ENCODE peak calls at places on chromosomes 7 and 10, in five cellular contexts. S is OCI-LY7, F is SK-N-SH, O is hepatocyte, V is GM23248. L is an unnamed sample.

GRCh38 chr10:47406870-47407648 is 23.0 kb upstream of the ZNF488 start:
- DNase-seq in V (peak; percentile 80), O (peak; percentile 89), F (no peak), S (no peak), L (no peak)

GRCh38 chr10:30445716-30446115 is 11.7 kb downstream of the MAP3K8 start:
- DNase-seq in O (no peak), F (no peak), S (no peak), V (peak; percentile 95), L (no peak)

GRCh38 chr10:30063098-30063497 is 3.7 kb upstream of the JCAD start:
- DNase-seq in F (no peak), O (no peak), V (peak; percentile 85), S (no peak), L (no peak)

GRCh38 chr10:128440513-128441160 is 314.4 kb upstream of the MKI67 start:
- DNase-seq in V (no peak), O (peak; percentile 69), F (no peak), S (no peak), L (peak; percentile 64)

GRCh38 chr10:88992945-88993537 is 2.4 kb downstream of the FAS start:
- DNase-seq in O (no peak), S (no peak), F (no peak), V (peak; percentile 64), L (no peak)

GRCh38 chr7:50274361-50274760 is 30.2 kb upstream of the IKZF1 start:
- DNase-seq in F (no peak), S (no peak), V (no peak), O (no peak), L (no peak)

GRCh38 chr10:78549536-78549935 is 515.9 kb downstream of the RPS24 start:
- DNase-seq in S (no peak), O (no peak), V (no peak), F (no peak), L (no peak)

GRCh38 chr10:129626801-129627434 is 159.9 kb downstream of the MGMT start:
- DNase-seq in O (no peak), S (no peak), V (no peak), F (no peak), L (no peak)

GRCh38 chr7:82705831-82706230 is 262.3 kb upstream of the CACNA2D1 start:
- DNase-seq in F (no peak), S (no peak), V (no peak), O (no peak), L (no peak)

GRCh38 chr10:13437026-13437555 is 89.0 kb upstream of the SEPHS1 start:
- DNase-seq in S (no peak), F (no peak), O (no peak), V (no peak), L (no peak)

GRCh38 chr7:98711945-98712344 is 94.9 kb downstream of the NPTX2 start:
- DNase-seq in O (no peak), V (no peak), S (no peak), F (no peak), L (no peak)

GRCh38 chr7:150788474-150789269 is 11.5 kb downstream of the TMEM176B start:
- DNase-seq in F (peak; percentile 62), O (no peak), V (peak; percentile 53), S (no peak), L (no peak)
- H2AFZ ChIP-seq in F (peak overlapping the region; percentile 58), O (no peak overlapping the region), V (no peak overlapping the region), S (no peak overlapping the region), L (no peak overlapping the region)

GRCh38 chr7:158351481-158351880 is 236.1 kb downstream of the PTPRN2 start:
- DNase-seq in V (no peak), F (no peak), S (no peak), O (no peak), L (no peak)

GRCh38 chr7:158354861-158355260 is 232.8 kb downstream of the PTPRN2 start:
- DNase-seq in F (no peak), O (no peak), V (no peak), S (no peak), L (no peak)

GRCh38 chr7:158355456-158356065 is 232.1 kb downstream of the PTPRN2 start:
- DNase-seq in F (no peak), O (no peak), V (peak; percentile 24), S (no peak), L (peak; percentile 51)

GRCh38 chr7:158356454-158356853 is 231.2 kb downstream of the PTPRN2 start:
- DNase-seq in V (no peak), S (no peak), O (no peak), F (no peak), L (no peak)

GRCh38 chr7:158353606-158354570 is 233.7 kb downstream of the PTPRN2 start:
- DNase-seq in F (peak; percentile 82), O (no peak), S (peak; percentile 30), V (peak; percentile 19), L (peak; percentile 71)
- H3K9me3 ChIP-seq in F (peaks cover 3% of the 10 kb centered on the region), O (no peaks in the 10 kb centered on the region), S (no peaks in the 10 kb centered on the region), V (no peaks in the 10 kb centered on the region), L (peaks cover 5% of the 10 kb centered on the region)

GRCh38 chr7:21367537-21367936 is 60.3 kb upstream of the SP4 start:
- DNase-seq in O (no peak), F (no peak), V (no peak), S (no peak), L (no peak)

GRCh38 chr7:21367081-21367480 is 60.8 kb upstream of the SP4 start:
- DNase-seq in F (no peak), S (no peak), V (no peak), O (peak; percentile 25), L (no peak)

GRCh38 chr7:21371371-21371770 is 56.5 kb upstream of the SP4 start:
- DNase-seq in S (no peak), F (no peak), V (no peak), O (no peak), L (peak; percentile 39)

GRCh38 chr7:21368317-21368716 is 59.6 kb upstream of the SP4 start:
- DNase-seq in S (no peak), F (no peak), V (no peak), O (no peak), L (no peak)

GRCh38 chr7:21370283-21370982 is 57.5 kb upstream of the SP4 start:
- DNase-seq in S (no peak), F (no peak), O (no peak), V (no peak), L (no peak)
- TF ChIP-seq EZH2phosphoT487 in S (no peak), F (no peak), O (no peak), V (no peak), L (no peak)

DNA sequence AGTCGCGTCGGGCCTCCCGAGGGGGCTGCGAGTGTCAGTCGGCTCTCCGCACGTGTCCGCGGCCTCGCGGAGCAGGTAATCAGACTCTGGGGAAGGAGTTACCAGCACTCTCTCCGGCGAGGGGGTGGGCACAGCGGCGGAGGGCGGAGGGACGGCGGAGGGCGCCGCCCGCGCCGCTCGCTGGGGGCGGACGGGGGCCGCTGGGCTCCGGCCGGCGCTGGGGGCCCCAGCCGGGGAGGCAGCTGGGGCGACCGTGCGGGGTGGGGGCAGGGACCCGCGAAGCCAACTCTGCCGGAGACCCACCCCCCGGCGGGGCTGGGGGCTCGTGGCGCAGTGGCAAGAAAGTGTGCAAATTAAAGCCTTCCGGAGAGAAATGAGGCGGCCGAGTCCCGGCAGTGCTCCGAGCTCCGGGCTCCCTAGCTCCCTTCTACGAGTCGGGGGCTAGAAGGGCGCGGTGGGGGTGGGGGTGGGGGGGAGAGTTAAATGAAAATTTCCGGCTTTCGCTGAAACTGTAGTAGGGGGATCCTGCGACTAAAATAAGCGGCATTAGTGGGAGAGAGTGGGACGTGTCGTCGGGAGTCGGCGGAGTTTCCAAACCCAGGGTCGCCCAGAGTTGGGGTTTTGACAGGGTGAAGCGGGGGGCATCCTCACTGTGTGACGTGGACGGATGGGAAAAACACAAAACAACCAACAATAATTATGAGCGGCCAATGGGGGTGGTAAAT is at the start of gene CDK6:
- DNase-seq in V (peak; percentile 87), F (peak; percentile 79), O (peak; percentile 85), S (peak; percentile 58), L (peak; percentile 72)
- H2AFZ ChIP-seq in V (peak within 1 kb of the TSS; percentile 77), F (peak within 1 kb of the TSS; percentile 77), O (peak within 1 kb of the TSS; percentile 76), S (peak within 1 kb of the TSS; percentile 57), L (peak within 1 kb of the TSS; percentile 45)

DNA sequence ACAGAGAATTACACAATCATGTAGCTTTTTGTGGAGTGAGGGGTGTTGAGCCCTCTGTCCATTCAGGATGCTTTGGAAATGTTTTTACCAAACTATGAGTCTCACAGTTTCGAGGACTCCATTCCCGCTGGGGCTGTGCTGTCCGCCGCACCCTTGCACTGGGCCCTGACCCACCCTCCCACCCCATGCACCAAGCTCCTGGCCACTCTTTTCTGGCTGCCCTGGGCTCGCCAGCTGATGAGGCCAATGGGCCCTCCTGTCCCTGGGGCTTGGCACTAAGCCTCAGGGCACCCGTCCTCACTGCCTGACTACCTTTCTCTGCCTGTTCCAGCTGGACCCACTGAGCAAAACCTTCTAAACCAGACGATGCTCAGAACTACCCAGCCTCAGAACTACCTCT is 332.1 kb downstream of the PTPRN2 start:
- DNase-seq in V (no peak), S (no peak), O (no peak), F (no peak), L (no peak)
- H3K9me3 ChIP-seq in V (no peaks in the 10 kb centered on the region), S (peaks cover 4% of the 10 kb centered on the region), O (no peaks in the 10 kb centered on the region), F (peaks cover 10% of the 10 kb centered on the region), L (no peaks in the 10 kb centered on the region)

GRCh38 chr7:2444476-2444875 is 31.7 kb downstream of the GRIFIN start:
- DNase-seq in S (no peak), V (peak; percentile 94), O (no peak), F (no peak), L (no peak)
- TF ChIP-seq EZH2phosphoT487 in S (no peak), V (no peak), O (no peak), F (no peak), L (no peak)

GRCh38 chr10:110337401-110337800 is 32.7 kb upstream of the SMNDC1 start:
- DNase-seq in O (no peak), V (no peak), S (no peak), F (no peak), L (no peak)

GRCh38 chr10:110336111-110336721 is 31.5 kb upstream of the SMNDC1 start:
- DNase-seq in F (peak; percentile 33), S (no peak), V (peak; percentile 99), O (peak; percentile 45), L (peak; percentile 78)

GRCh38 chr10:110337906-110338305 is 33.2 kb upstream of the SMNDC1 start:
- DNase-seq in S (no peak), O (no peak), F (no peak), V (peak; percentile 71), L (no peak)

GRCh38 chr10:110334061-110334656 is 29.4 kb upstream of the SMNDC1 start:
- DNase-seq in V (no peak), F (no peak), O (no peak), S (no peak), L (no peak)

DNA sequence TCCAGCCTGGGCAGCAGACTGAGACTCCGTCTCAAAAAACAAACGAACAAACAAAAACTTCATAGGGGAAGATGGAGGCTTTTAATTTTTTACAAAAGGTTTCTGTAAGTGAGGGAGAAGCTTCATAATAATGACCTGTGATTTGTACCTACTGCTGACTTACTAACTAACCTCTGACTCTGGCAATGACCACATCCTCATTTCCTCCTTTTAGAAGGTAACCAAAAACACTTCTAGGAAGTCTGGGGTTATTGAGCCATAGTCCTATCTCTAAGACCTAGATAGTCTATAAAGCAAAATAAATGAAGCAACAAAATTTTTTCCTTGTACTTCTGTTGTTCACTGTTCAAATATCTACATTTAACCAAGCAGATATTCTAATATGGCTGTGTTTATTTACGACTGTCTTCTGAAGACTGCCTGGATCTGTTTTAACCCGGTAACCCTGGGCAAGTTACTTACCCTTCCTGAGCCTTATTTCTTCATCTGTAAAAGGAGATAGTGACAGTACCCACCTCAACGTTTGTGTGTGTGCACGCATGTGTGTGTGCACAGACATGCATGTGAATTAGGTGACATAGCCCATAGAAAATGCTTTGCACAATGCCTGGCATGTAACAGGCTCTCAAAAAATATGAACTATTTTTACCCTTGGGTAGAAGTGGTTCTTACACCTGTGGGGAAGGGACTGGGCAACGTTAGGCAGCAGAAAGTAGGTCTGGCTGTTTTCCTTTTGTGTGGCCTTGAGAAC is 30.8 kb upstream of the SMNDC1 start:
- DNase-seq in S (no peak), F (no peak), V (no peak), O (no peak), L (no peak)
- H2AFZ ChIP-seq in S (no peak overlapping the region), F (peak overlapping the region; percentile 89), V (peak overlapping the region; percentile 63), O (no peak overlapping the region), L (peak overlapping the region; percentile 63)

GRCh38 chr7:49099587-49100326 is 175.4 kb downstream of the CDC14C start:
- DNase-seq in S (peak; percentile 61), V (no peak), F (no peak), O (peak; percentile 19), L (no peak)
- H3K9me3 ChIP-seq in S (no peaks in the 10 kb centered on the region), V (no peaks in the 10 kb centered on the region), F (no peaks in the 10 kb centered on the region), O (no peaks in the 10 kb centered on the region), L (no peaks in the 10 kb centered on the region)